ENCODE peak calls at places on chromosomes 6 and 20, in nine cellular contexts. I is right atrium auricular region, Y is brain microvascular endothelial cell, R is kidney epithelial cell, B is endothelial cell of umbilical vein, Z is BJ, P is HFF-Myc, K is transverse colon, H is dorsolateral prefrontal cortex. F is an unnamed sample.

GRCh38 chr6:46832816-46833215 is 39.6 kb downstream of the MEP1A start:
- DNase-seq in P (no peak), B (no peak), K (no peak), Z (no peak), Y (no peak), H (no peak), I (no peak), R (no peak), F (no peak)

GRCh38 chr6:37308084-37308817 is 45.5 kb upstream of the RNF8 start:
- DNase-seq in P (no peak), R (no peak), K (no peak), H (no peak), Y (no peak), B (peak), I (no peak), Z (no peak), F (no peak)

GRCh38 chr6:106039836-106040592 is 46.1 kb upstream of the PRDM1 start:
- DNase-seq in H (no peak), Y (no peak), P (no peak), I (no peak), R (no peak), Z (no peak), K (no peak), B (no peak), F (no peak)

GRCh38 chr20:62342910-62343309 is 24.2 kb downstream of the LAMA5 start:
- DNase-seq in P (no peak), I (no peak), Z (no peak), K (no peak), Y (no peak), B (no peak), H (no peak), R (no peak), F (no peak)

GRCh38 chr6:135145509-135145865 is 35.6 kb upstream of the MYB start:
- DNase-seq in Z (no peak), K (no peak), H (no peak), B (no peak), I (no peak), R (no peak), Y (no peak), P (no peak), F (no peak)

GRCh38 chr20:63839620-63840019 is 8.6 kb upstream of the ZBTB46 start:
- DNase-seq in Y (no peak), K (no peak), H (no peak), P (no peak), Z (no peak), I (no peak), B (no peak), R (no peak), F (no peak)

GRCh38 chr20:48861444-48861843 is 33.6 kb upstream of the PREX1 start:
- DNase-seq in K (no peak), H (no peak), I (no peak), Y (no peak), R (no peak), Z (no peak), P (no peak), B (no peak), F (no peak)

GRCh38 chr20:3751664-3752385 is 15.7 kb downstream of the ADISSP start:
- DNase-seq in R (no peak), P (no peak), I (no peak), B (no peak), Z (no peak), Y (no peak), K (peak), H (no peak), F (no peak)

GRCh38 chr20:23636908-23637281 is 860 bp downstream of the CST3 start:
- DNase-seq in H (no peak), K (no peak), Z (no peak), P (no peak), Y (no peak), I (no peak), B (no peak), R (no peak), F (no peak)

GRCh38 chr6:25637211-25637610 is 14.8 kb upstream of the SCGN start:
- DNase-seq in H (no peak), P (no peak), I (no peak), R (no peak), Y (no peak), B (no peak), K (no peak), Z (no peak), F (no peak)

GRCh38 chr6:25640446-25640845 is 11.6 kb upstream of the SCGN start:
- DNase-seq in Z (no peak), R (no peak), H (no peak), B (no peak), I (no peak), K (no peak), P (no peak), Y (no peak), F (no peak)

GRCh38 chr6:25639653-25640052 is 12.4 kb upstream of the SCGN start:
- DNase-seq in H (no peak), P (no peak), Z (no peak), K (no peak), I (no peak), Y (no peak), R (no peak), B (no peak), F (no peak)

GRCh38 chr6:25637946-25638345 is 14.1 kb upstream of the SCGN start:
- DNase-seq in H (no peak), Z (no peak), P (no peak), K (peak), R (no peak), B (no peak), I (no peak), Y (no peak), F (no peak)

GRCh38 chr6:25635886-25636317 is 16.1 kb upstream of the SCGN start:
- DNase-seq in R (no peak), K (peak), I (no peak), Y (no peak), P (no peak), B (no peak), H (no peak), Z (no peak), F (no peak)
- H3K4me3 ChIP-seq in R (no peak), K (no peak), I (no peak), Y (no peak), P (no peak), B (no peak), H (no peak), Z (no peak), F (no peak)

GRCh38 chr6:138285800-138286199 is 67.5 kb upstream of the PBOV1 start:
- DNase-seq in P (no peak), R (no peak), H (no peak), K (no peak), Y (no peak), B (no peak), Z (no peak), I (no peak), F (no peak)
- TF ChIP-seq CTCF in P (no peak), R (no peak), H (no peak), K (no peak), Y (peak), B (no peak), Z (no peak), I (no peak), F (no peak)

GRCh38 chr6:15320683-15321082 is 74.8 kb downstream of the JARID2 start:
- DNase-seq in I (no peak), K (no peak), R (no peak), H (no peak), P (no peak), B (no peak), Z (no peak), Y (no peak), F (no peak)

GRCh38 chr6:15316754-15317153 is 70.9 kb downstream of the JARID2 start:
- DNase-seq in I (no peak), H (no peak), B (no peak), Z (no peak), R (no peak), Y (no peak), P (no peak), K (no peak), F (no peak)

GRCh38 chr6:15319677-15320076 is 73.8 kb downstream of the JARID2 start:
- DNase-seq in P (no peak), I (no peak), B (no peak), H (no peak), Y (no peak), Z (no peak), R (no peak), K (no peak), F (no peak)

GRCh38 chr6:15317251-15317650 is 71.4 kb downstream of the JARID2 start:
- DNase-seq in P (no peak), K (no peak), I (no peak), H (no peak), Z (no peak), Y (no peak), R (no peak), B (no peak), F (no peak)

DNA sequence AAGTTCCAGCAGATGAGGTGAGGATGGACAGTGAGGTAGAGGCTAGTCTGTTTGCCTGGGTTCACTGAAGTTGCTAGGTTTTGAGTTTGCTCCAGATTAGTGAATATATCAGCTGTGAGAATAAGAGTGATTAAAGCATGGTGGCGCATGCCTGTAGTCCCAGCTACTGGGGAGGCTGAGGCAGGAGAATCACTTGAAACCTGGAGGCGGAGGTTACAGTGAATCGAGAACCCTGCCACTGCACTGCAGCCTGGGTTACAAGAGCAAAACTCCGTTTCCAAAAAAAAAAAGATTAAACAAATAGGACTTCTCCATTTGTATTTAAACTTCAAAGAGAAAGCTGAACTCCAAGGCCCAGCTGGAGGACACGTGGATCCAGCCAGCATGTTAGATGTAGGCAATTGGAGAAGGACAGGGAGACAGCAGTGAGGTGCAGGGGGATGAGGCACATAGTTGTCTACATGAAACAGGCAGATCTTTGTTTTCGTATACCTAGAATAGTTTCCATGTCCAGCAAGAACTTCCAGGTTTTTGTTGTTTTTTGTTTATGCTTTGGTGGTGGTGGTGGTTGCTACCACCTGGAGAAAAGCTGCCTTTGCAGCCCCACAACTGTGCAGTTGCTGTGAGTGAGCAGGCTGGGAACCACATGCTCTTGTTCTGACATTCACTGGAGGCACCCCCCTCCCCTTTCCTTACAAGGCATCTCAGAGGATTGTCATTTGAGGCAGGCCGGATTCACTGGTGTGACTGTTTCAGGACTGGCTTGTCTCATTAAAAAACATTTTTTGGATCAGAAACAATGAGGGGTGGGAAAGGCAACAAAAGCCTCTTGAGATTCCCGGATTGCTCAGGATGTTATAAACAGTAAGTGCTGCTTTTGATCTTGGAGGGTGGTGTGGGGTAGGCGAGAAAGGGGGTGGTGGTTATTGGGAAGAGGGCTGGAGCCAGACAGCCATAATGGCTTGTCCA is 72.3 kb downstream of the JARID2 start:
- DNase-seq in R (no peak), K (no peak), Z (no peak), B (no peak), H (no peak), I (no peak), Y (peak), P (peak), F (no peak)
- H3K4me3 ChIP-seq in R (no peak), K (no peak), Z (no peak), B (no peak), H (no peak), I (no peak), Y (no peak), P (no peak), F (no peak)

DNA sequence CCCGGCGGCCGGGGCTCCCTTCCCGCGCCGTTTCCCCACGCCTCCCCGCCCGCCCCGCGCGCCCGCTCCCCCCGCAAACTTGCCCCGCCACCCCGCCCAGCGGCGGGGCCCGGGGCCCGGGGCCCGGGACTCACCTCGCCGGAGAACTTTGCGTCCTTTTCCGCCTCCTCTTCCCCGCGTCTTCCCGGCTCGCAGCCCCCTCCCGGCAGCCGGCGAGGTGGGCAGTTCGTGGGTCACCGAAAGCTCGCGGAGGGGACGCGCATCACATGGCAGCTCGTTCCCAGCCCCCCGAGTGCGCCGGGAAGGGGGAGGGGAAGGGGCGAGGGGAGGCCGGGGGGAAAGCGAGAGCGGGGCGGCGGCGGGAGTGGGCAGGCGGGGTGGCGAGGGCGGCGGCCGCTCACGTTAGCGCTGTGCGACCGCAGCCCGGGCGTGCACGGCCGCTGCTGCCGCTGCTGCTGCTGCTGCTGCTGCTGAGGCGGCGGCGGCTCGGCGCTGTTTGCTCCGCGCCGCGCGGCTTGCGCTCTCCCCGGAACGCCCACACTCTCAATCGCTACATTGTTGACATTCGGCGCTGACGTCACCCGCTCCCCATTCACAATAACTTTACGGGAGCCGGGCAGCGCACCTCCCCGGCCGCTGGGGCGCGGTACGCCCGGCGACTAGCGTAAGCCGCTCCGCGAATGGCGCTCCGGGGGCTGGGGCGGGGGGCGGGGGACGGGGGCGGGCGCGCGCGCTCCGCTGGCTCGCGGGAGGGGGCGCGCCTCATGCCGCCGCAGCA is at the start of gene BACH2:
- DNase-seq in R (no peak), P (peak), I (peak), K (peak), H (peak), Z (no peak), B (peak), Y (peak), F (no peak)
- TF ChIP-seq CTCF in R (no peak), P (no peak), I (peak), K (no peak), H (no peak), Z (peak), B (peak), Y (peak), F (peak)

DNA sequence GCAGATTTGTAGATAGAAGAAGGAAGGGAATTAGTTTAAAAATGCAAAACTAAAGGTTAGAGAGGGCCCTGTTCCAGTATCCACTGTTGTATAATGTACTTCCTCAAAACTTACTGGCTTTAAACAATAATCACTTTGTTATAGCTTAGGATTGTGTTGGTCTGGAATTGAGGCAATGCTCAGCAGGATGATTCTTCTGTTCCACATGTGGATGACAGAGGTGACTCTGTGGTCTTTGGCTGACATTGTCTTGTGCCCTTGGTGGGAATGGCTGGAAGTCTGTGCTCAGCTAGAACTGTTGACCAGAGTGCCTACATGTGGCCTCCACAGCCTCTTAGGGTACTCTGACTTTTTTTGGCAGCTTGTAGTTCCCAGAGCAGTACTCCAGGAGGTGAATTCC is 143.4 kb downstream of the AIG1 start:
- DNase-seq in H (no peak), Y (no peak), R (no peak), P (no peak), K (no peak), Z (no peak), B (no peak), I (no peak), F (no peak)
- H3K4me3 ChIP-seq in H (no peak), Y (no peak), R (no peak), P (no peak), K (no peak), Z (no peak), B (no peak), I (no peak), F (no peak)

DNA sequence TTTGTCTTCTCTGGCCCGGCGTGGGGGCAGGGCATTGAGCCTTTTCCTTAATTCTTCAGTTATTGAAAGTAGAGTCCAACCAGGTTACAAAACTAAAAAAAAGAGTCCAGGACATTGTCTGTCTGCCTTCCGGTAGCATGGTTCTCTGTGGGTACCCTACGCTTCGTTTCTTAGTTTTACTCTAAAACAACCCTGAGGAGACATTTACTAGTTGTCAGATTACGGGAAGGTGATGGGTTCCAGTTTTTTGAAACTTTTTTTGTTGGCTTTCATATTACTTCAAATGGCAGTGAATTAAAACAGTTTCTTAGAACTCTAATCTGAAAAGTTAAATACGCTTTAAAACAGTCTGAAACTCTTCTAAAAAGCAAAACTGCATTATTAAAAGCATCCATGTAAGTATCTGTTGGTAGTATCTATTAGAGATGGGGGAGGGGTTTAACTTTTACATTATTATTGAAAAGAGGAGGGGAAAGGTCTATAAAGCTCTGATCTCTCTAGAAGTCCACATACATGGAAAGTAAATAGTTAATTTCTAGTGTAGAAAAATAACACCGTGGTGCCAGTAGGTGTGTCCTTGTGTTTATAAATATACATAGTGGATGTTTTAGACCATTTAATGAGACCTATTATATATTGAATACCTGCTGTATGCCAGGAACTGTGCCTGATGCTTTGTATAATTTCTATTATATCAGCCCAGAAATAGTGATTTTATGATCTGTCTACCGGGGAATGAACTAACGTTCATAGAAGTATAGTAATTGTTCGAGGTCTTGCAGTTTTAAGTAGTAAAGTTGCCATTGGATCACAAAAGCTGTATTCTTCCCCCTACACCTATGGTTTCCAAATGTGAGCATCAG is 2.3 kb downstream of the BICRAL start:
- DNase-seq in B (peak), I (no peak), H (peak), P (no peak), K (no peak), Y (peak), R (no peak), Z (no peak), F (no peak)
- TF ChIP-seq CTCF in B (no peak), I (no peak), H (no peak), P (no peak), K (no peak), Y (no peak), R (no peak), Z (no peak), F (no peak)